ENCODE peak calls at places on chromosomes 11 and 22, in eight cellular contexts. S is GM23338, M is PC-9, T is HCT116, P is hepatocyte, C is MM.1S, D is PC-3, B is SK-N-SH. N is an unnamed sample. For H3K9me2, the result is how much of the 10 kb centered on the place peaks cover.

GRCh38 chr11:96033569-96033968 is 109.7 kb upstream of the MTMR2 start:
- DNase-seq in S (no peak), M (no peak), T (no peak), P (no peak), C (no peak), D (no peak), B (no peak), N (no peak)

GRCh38 chr11:128685383-128686044 is 8.4 kb upstream of the FLI1 start:
- DNase-seq in S (peak), M (no peak), T (no peak), P (no peak), C (no peak), D (no peak), B (no peak), N (no peak)

GRCh38 chr11:70490723-70491558 is 92.6 kb downstream of the CTTN start:
- DNase-seq in S (no peak), M (no peak), T (no peak), P (no peak), C (no peak), D (no peak), B (no peak), N (no peak)

GRCh38 chr11:64553554-64554201 is 37.3 kb upstream of the SLC22A12 start:
- DNase-seq in S (peak), M (no peak), T (no peak), P (peak), C (peak), D (peak), B (peak), N (peak)

GRCh38 chr22:19871845-19872778 is 17.4 kb upstream of the GNB1L start:
- DNase-seq in S (no peak), M (no peak), T (no peak), P (no peak), C (no peak), D (no peak), B (no peak), N (no peak)

GRCh38 chr11:116093065-116093464 is 588.9 kb upstream of the CADM1 start:
- DNase-seq in S (no peak), M (no peak), T (no peak), P (no peak), C (no peak), D (no peak), B (no peak), N (no peak)

GRCh38 chr11:746289-747175 is 732 bp upstream of the TALDO1 start:
- DNase-seq in S (peak), M (peak), T (no peak), P (no peak), C (peak), D (peak), B (no peak), N (peak)

GRCh38 chr22:49768077-49768476 is 59.6 kb downstream of the BRD1 start:
- DNase-seq in S (no peak), M (no peak), T (no peak), P (no peak), C (no peak), D (no peak), B (no peak), N (no peak)

GRCh38 chr11:84501750-84502149 is 1125.4 kb downstream of the DLG2 start:
- DNase-seq in S (no peak), M (no peak), T (no peak), P (no peak), C (peak), D (no peak), B (no peak), N (peak)

GRCh38 chr22:26800858-26801257 is 143.5 kb downstream of the MIAT start:
- DNase-seq in S (peak), M (no peak), T (no peak), P (peak), C (no peak), D (no peak), B (peak), N (no peak)

GRCh38 chr22:41976070-41976901 is 7.0 kb downstream of the SEPTIN3 start:
- DNase-seq in S (peak), M (no peak), T (no peak), P (peak), C (peak), D (no peak), B (peak), N (no peak)

GRCh38 chr22:37740455-37741311 is 43.8 kb downstream of the TRIOBP start:
- DNase-seq in S (no peak), M (no peak), T (no peak), P (no peak), C (no peak), D (no peak), B (no peak), N (no peak)

GRCh38 chr11:46308632-46309419 is 31.4 kb downstream of the CREB3L1 start:
- DNase-seq in S (peak), M (peak), T (peak), P (peak), C (peak), D (peak), B (peak), N (peak)

GRCh38 chr11:13277719-13278619 is at the start of gene BMAL1:
- DNase-seq in S (peak), M (no peak), T (no peak), P (peak), C (peak), D (no peak), B (peak), N (no peak)

GRCh38 chr22:23226497-23226850 is 46.2 kb downstream of the BCR start:
- DNase-seq in S (no peak), M (no peak), T (no peak), P (no peak), C (no peak), D (peak), B (no peak), N (no peak)

GRCh38 chr11:120564573-120565301 is 53.2 kb downstream of the GRIK4 start:
- DNase-seq in S (peak), M (no peak), T (no peak), P (peak), C (no peak), D (no peak), B (peak), N (no peak)

GRCh38 chr22:49203091-49203862 is 624.4 kb downstream of the BRD1 start:
- DNase-seq in S (no peak), M (no peak), T (no peak), P (no peak), C (no peak), D (no peak), B (peak), N (no peak)

GRCh38 chr11:69418576-69419296 is 62.7 kb upstream of the LINC01488 start:
- DNase-seq in S (no peak), M (no peak), T (no peak), P (no peak), C (no peak), D (no peak), B (no peak), N (no peak)

GRCh38 chr11:78801161-78801884 is 226.7 kb upstream of the NARS2 start:
- DNase-seq in S (no peak), M (peak), T (no peak), P (peak), C (no peak), D (peak), B (no peak), N (no peak)

GRCh38 chr22:37174964-37175363 is 13.1 kb downstream of the C1QTNF6 start:
- DNase-seq in S (no peak), M (no peak), T (no peak), P (no peak), C (no peak), D (no peak), B (peak), N (no peak)

GRCh38 chr22:29102300-29102699 is 29.5 kb downstream of the KREMEN1 start:
- DNase-seq in S (no peak), M (no peak), T (no peak), P (no peak), C (no peak), D (no peak), B (no peak), N (no peak)

GRCh38 chr11:1570001-1570453 is 2.0 kb downstream of the DUSP8 start:
- DNase-seq in S (no peak), M (no peak), T (no peak), P (peak), C (no peak), D (no peak), B (peak), N (no peak)

GRCh38 chr11:46112961-46113617 is 8.2 kb downstream of the PHF21A start:
- DNase-seq in S (peak), M (peak), T (peak), P (peak), C (peak), D (peak), B (peak), N (peak)

GRCh38 chr11:12139144-12139881 is 28.9 kb downstream of the MICAL2 start:
- DNase-seq in S (no peak), M (no peak), T (no peak), P (no peak), C (no peak), D (no peak), B (no peak), N (no peak)

GRCh38 chr11:109075976-109076375 is 346.0 kb upstream of the C11orf87 start:
- DNase-seq in S (no peak), M (no peak), T (no peak), P (peak), C (no peak), D (no peak), B (no peak), N (no peak)

GRCh38 chr11:112113539-112114457 is 27.1 kb downstream of the SDHD start:
- DNase-seq in S (peak), M (peak), T (peak), P (peak), C (peak), D (peak), B (peak), N (peak)

GRCh38 chr11:119486691-119487259 is 63.8 kb upstream of the THY1 start:
- DNase-seq in S (no peak), M (no peak), T (no peak), P (no peak), C (no peak), D (no peak), B (no peak), N (no peak)

GRCh38 chr11:125088123-125088522 is 23.3 kb downstream of the TMEM218 start:
- DNase-seq in S (no peak), M (no peak), T (no peak), P (no peak), C (no peak), D (no peak), B (no peak), N (no peak)

GRCh38 chr11:20077973-20078372 is 82.3 kb downstream of the DBX1 start:
- DNase-seq in S (no peak), M (no peak), T (no peak), P (peak), C (no peak), D (no peak), B (no peak), N (no peak)

GRCh38 chr22:17213976-17214375 is 5.3 kb downstream of the ADA2 start:
- DNase-seq in S (peak), M (no peak), T (peak), P (peak), C (peak), D (peak), B (no peak), N (peak)
- H3K9me2 ChIP-seq in S (under half), M (under half), T (under half), P (under half), C (under half), D (under half), B (under half), N (under half)

GRCh38 chr22:30327864-30328345 is 1.2 kb upstream of the TBC1D10A start:
- DNase-seq in S (peak), M (peak), T (peak), P (peak), C (no peak), D (peak), B (peak), N (peak)
- TF ChIP-seq CTCF in S (peak), M (peak), T (peak), P (peak), C (peak), D (peak), B (peak), N (peak)

DNA sequence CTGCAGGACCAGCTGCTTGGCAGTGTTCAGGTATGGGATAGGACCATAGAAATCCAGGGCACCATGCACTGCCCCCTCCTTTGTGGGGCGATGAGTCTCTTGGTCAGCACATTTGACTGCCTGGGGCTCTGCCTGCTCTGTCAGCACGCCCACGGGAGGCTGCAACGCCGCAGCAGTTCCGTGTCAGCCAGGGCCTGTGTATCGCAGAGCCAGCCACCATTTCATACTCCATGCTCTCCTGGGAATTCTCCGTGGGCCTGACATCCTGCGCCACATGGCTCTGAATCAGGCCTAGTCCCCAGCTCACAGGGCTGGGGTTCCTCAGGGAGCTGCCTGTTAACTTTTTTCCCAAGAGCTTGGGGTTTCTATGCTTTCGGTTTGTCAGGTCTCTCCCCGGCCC is 16.9 kb upstream of the RELT start:
- DNase-seq in S (no peak), M (no peak), T (no peak), P (no peak), C (peak), D (no peak), B (no peak), N (no peak)
- H3K9me2 ChIP-seq in S (under half), M (under half), T (under half), P (under half), C (under half), D (under half), B (under half), N (under half)

DNA sequence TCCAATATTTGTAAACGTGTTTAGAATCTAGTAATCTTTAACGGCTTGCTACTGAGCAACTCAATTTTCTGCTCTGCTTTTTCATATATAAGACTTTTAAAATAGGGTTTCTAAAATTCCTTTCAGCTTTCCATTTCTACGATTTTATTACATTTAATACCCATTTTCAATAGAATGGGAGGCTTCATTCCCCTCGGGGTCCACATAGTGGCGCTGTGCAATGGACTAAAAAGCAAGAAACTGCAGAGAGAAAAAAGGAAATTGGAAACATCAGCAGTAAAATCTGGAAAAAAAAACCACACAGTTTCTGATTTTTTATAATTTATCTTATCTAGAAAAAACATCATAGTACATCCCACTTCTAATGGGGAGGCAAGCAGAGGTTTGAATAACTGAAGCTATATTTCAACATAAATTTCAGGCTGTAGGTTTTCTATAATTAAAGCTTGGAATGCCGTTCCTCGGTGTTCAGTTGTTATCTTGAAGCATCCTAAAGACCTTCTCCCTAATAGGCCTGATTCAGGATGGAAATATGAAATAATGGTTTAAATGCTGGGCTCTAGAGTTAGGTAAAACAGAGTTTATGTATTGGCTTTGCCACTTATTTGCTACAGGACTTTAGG is 18.7 kb upstream of the JHY start:
- DNase-seq in S (peak), M (no peak), T (peak), P (peak), C (peak), D (peak), B (peak), N (peak)
- TF ChIP-seq CTCF in S (peak), M (peak), T (peak), P (peak), C (peak), D (peak), B (peak), N (peak)

DNA sequence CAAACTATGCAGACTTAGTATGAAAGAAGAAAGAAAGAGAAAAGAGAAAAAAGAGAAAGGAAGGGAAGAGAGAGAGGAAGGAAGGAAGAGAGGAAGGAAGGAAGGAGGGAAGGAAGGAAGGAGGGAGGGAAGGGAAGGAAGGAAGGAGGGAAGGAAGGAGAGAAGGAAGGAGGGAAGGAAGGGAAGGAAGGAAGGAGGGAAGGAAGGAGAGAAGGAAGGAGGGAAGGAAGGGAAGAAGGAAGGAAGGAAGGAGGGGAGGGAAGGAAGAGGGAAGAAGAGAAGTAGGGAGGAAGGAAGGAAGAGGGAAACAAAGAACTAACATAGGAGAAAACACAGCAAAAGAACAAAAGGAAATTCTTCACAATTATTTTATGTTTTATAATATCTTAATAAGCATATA is 502.1 kb downstream of the SOX6 start:
- DNase-seq in S (no peak), M (no peak), T (no peak), P (no peak), C (no peak), D (no peak), B (no peak), N (no peak)
- H3K9me2 ChIP-seq in S (under half), M (under half), T (under half), P (under half), C (under half), D (under half), B (under half), N (under half)

GRCh38 chr11:17528181-17528691 is 16.0 kb downstream of the USH1C start:
- DNase-seq in S (peak), M (no peak), T (no peak), P (peak), C (peak), D (peak), B (peak), N (peak)
- TF ChIP-seq CTCF in S (peak), M (peak), T (peak), P (peak), C (peak), D (peak), B (peak), N (peak)

N was measured in OCI-LY7.